ENCODE peak calls at places on chromosomes 5 and 9, in six cellular contexts. Q, I, H, F, T and C are unnamed samples. For H3K4me1, the result is how much of the 10 kb centered on the place peaks cover.

GRCh38 chr5:10233505-10233904 is 16.2 kb downstream of the ATPSCKMT start:
- DNase-seq in I (no peak), Q (peak), H (peak), F (peak), T (peak), C (peak)

GRCh38 chr9:95109456-95109855 is 208.1 kb downstream of the FANCC start:
- DNase-seq in T (no peak), Q (no peak), H (no peak), I (no peak), F (no peak), C (no peak)

GRCh38 chr5:123007292-123007691 is 29.2 kb downstream of the PPIC start:
- DNase-seq in I (no peak), T (peak), Q (no peak), F (no peak), H (no peak), C (no peak)

GRCh38 chr5:135052511-135053145 is 18.6 kb upstream of the PITX1 start:
- DNase-seq in I (no peak), T (no peak), F (no peak), H (no peak), Q (no peak), C (no peak)

GRCh38 chr9:137703842-137704508 is 85.2 kb downstream of the EHMT1 start:
- DNase-seq in T (no peak), I (no peak), F (no peak), H (no peak), Q (no peak), C (no peak)

GRCh38 chr5:76652809-76653414 is 29.7 kb upstream of the F2RL2 start:
- DNase-seq in F (no peak), Q (no peak), T (no peak), I (no peak), H (no peak), C (no peak)

GRCh38 chr9:31359071-31359470 is 1025.4 kb upstream of the ACO1 start:
- DNase-seq in T (no peak), Q (no peak), H (no peak), I (no peak), F (no peak), C (no peak)

GRCh38 chr9:120336021-120336752 is 243.8 kb downstream of the CDK5RAP2 start:
- DNase-seq in F (peak), I (peak), H (no peak), Q (no peak), T (no peak), C (no peak)

GRCh38 chr9:97577051-97577450 is 56.1 kb downstream of the TSTD2 start:
- DNase-seq in T (no peak), H (no peak), I (no peak), F (no peak), Q (no peak), C (no peak)

GRCh38 chr9:6843742-6844141 is 86.0 kb downstream of the KDM4C start:
- DNase-seq in H (no peak), T (no peak), I (no peak), F (no peak), Q (no peak), C (peak)

GRCh38 chr5:119828536-119828935 is 199.2 kb downstream of the FAM170A start:
- DNase-seq in Q (no peak), I (no peak), F (no peak), H (no peak), T (no peak), C (no peak)

GRCh38 chr5:179459771-179460170 is 90.6 kb upstream of the RUFY1 start:
- DNase-seq in T (no peak), Q (no peak), F (no peak), H (no peak), I (no peak), C (no peak)

GRCh38 chr9:14888857-14889256 is 21.4 kb downstream of the FREM1 start:
- DNase-seq in H (no peak), Q (no peak), I (no peak), F (no peak), T (no peak), C (no peak)

GRCh38 chr9:20015427-20015931 is 226.6 kb upstream of the SLC24A2 start:
- DNase-seq in H (no peak), I (no peak), F (no peak), Q (peak), T (no peak), C (no peak)

GRCh38 chr9:136984464-136985026 is 1.8 kb downstream of the LCNL1 start:
- DNase-seq in Q (no peak), T (no peak), F (no peak), I (peak), H (no peak), C (peak)

GRCh38 chr9:89674667-89675402 is 70.0 kb downstream of the GADD45G start:
- DNase-seq in F (no peak), Q (peak), H (peak), T (peak), I (no peak), C (peak)

GRCh38 chr5:168836603-168837245 is 257.6 kb upstream of the PANK3 start:
- DNase-seq in Q (no peak), T (no peak), F (no peak), I (no peak), H (no peak), C (no peak)

GRCh38 chr9:4504250-4504649 is 14.0 kb downstream of the SLC1A1 start:
- DNase-seq in Q (no peak), I (no peak), H (no peak), T (no peak), F (no peak), C (no peak)

GRCh38 chr5:2663489-2663888 is 88.0 kb downstream of the IRX2 start:
- DNase-seq in H (no peak), F (no peak), I (no peak), Q (no peak), T (no peak), C (no peak)

GRCh38 chr5:135458921-135459331 is 6.8 kb upstream of the TIFAB start:
- DNase-seq in Q (no peak), H (no peak), I (no peak), T (no peak), F (no peak), C (no peak)

GRCh38 chr5:165871279-165871678 is 2365.9 kb downstream of the MAT2B start:
- DNase-seq in T (no peak), I (no peak), Q (no peak), F (no peak), H (no peak), C (no peak)

GRCh38 chr5:159826351-159827222 is 89.7 kb upstream of the ADRA1B start:
- DNase-seq in H (no peak), F (peak), T (peak), I (no peak), Q (peak), C (no peak)

GRCh38 chr5:65461490-65461889 is 20.2 kb downstream of the ADAMTS6 start:
- DNase-seq in T (no peak), I (no peak), H (no peak), Q (no peak), F (no peak), C (no peak)

GRCh38 chr5:54360925-54361662 is 50.7 kb upstream of the ARL15 start:
- DNase-seq in Q (no peak), F (no peak), T (no peak), I (no peak), H (no peak), C (no peak)

GRCh38 chr5:54361683-54362411 is 51.5 kb upstream of the ARL15 start:
- DNase-seq in I (no peak), F (no peak), T (no peak), H (no peak), Q (no peak), C (no peak)

GRCh38 chr5:54362434-54362833 is 52.1 kb upstream of the ARL15 start:
- DNase-seq in H (no peak), T (no peak), I (no peak), F (no peak), Q (no peak), C (no peak)

GRCh38 chr5:54357371-54358058 is 47.1 kb upstream of the ARL15 start:
- DNase-seq in H (peak), F (no peak), Q (no peak), I (no peak), T (no peak), C (no peak)

GRCh38 chr5:54360089-54360488 is 49.7 kb upstream of the ARL15 start:
- DNase-seq in Q (no peak), H (no peak), I (no peak), T (peak), F (peak), C (peak)
- H3K9ac ChIP-seq in Q (no peak), H (peak), I (no peak), T (no peak), F (no peak), C (no peak)

GRCh38 chr5:151078490-151079262 is 2.2 kb downstream of the TNIP1 start:
- DNase-seq in Q (no peak), T (no peak), H (no peak), I (no peak), F (no peak), C (no peak)
- H3K4me1 ChIP-seq in Q (under half), T (under half), H (under half), I (under half), F (half or more), C (under half)

GRCh38 chr9:37290881-37291485 is 131.5 kb upstream of the GRHPR start:
- DNase-seq in F (peak), H (no peak), I (no peak), Q (no peak), T (no peak), C (no peak)

GRCh38 chr9:37290366-37290765 is 132.1 kb upstream of the GRHPR start:
- DNase-seq in T (no peak), F (no peak), H (no peak), I (no peak), Q (no peak), C (no peak)

GRCh38 chr9:37287317-37287716 is 135.2 kb upstream of the GRHPR start:
- DNase-seq in I (no peak), F (no peak), Q (no peak), H (no peak), T (no peak), C (no peak)

GRCh38 chr9:37286530-37287175 is 135.8 kb upstream of the GRHPR start:
- DNase-seq in T (no peak), I (no peak), H (no peak), F (no peak), Q (no peak), C (no peak)

GRCh38 chr9:37289631-37290030 is 132.9 kb upstream of the GRHPR start:
- DNase-seq in H (no peak), Q (no peak), F (no peak), I (no peak), T (no peak), C (no peak)
- H3K9ac ChIP-seq in H (no peak), Q (no peak), F (no peak), I (no peak), T (no peak), C (no peak)

GRCh38 chr9:129490583-129491485 is 130.1 kb downstream of the C9orf50 start:
- DNase-seq in T (no peak), I (no peak), F (no peak), H (no peak), Q (no peak), C (peak)

GRCh38 chr9:129493714-129494047 is 127.2 kb downstream of the C9orf50 start:
- DNase-seq in I (no peak), Q (no peak), T (no peak), H (no peak), F (no peak), C (no peak)

GRCh38 chr9:129489838-129490582 is 130.9 kb downstream of the C9orf50 start:
- DNase-seq in T (no peak), Q (no peak), I (no peak), F (no peak), H (no peak), C (no peak)

GRCh38 chr9:129493002-129493713 is 127.7 kb downstream of the C9orf50 start:
- DNase-seq in F (no peak), Q (no peak), H (no peak), T (no peak), I (no peak), C (peak)

DNA sequence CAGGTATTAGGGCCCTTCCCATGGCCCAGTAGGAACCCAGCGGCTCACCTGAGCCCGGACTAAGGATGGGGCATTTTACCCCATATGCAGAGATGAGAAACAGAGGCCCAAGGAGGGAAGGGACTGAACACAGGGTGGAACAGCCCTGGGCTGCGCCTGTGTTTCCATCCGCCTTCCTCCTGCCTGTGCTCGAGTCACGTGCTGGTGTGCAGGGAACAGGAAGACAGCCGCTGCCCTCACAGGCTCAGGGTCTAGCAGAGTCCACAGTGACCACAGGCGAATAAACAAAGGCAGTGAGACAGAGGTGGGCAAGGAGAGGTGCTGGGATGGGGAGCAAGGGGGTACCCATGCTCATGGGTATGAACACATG is 129.4 kb downstream of the C9orf50 start:
- DNase-seq in H (no peak), F (no peak), T (no peak), I (no peak), Q (no peak), C (peak)
- H3K4me1 ChIP-seq in H (half or more), F (under half), T (under half), I (under half), Q (half or more), C (under half)

GRCh38 chr5:77973253-77973609 is 197.1 kb upstream of the TBCA start:
- DNase-seq in I (no peak), T (peak), Q (no peak), H (no peak), F (no peak), C (peak)
- H3K9ac ChIP-seq in I (no peak), T (no peak), Q (no peak), H (no peak), F (no peak), C (no peak)

GRCh38 chr5:143064207-143064606 is 294.0 kb downstream of the ARHGAP26 start:
- DNase-seq in Q (no peak), I (no peak), H (no peak), F (peak), T (no peak), C (no peak)

GRCh38 chr5:143062379-143062778 is 292.2 kb downstream of the ARHGAP26 start:
- DNase-seq in T (no peak), H (no peak), I (no peak), Q (no peak), F (no peak), C (no peak)

GRCh38 chr5:143064661-143065060 is 294.5 kb downstream of the ARHGAP26 start:
- DNase-seq in F (no peak), I (no peak), Q (no peak), H (no peak), T (no peak), C (no peak)

GRCh38 chr5:143065185-143065584 is 295.0 kb downstream of the ARHGAP26 start:
- DNase-seq in T (no peak), I (no peak), F (no peak), Q (no peak), H (no peak), C (no peak)

DNA sequence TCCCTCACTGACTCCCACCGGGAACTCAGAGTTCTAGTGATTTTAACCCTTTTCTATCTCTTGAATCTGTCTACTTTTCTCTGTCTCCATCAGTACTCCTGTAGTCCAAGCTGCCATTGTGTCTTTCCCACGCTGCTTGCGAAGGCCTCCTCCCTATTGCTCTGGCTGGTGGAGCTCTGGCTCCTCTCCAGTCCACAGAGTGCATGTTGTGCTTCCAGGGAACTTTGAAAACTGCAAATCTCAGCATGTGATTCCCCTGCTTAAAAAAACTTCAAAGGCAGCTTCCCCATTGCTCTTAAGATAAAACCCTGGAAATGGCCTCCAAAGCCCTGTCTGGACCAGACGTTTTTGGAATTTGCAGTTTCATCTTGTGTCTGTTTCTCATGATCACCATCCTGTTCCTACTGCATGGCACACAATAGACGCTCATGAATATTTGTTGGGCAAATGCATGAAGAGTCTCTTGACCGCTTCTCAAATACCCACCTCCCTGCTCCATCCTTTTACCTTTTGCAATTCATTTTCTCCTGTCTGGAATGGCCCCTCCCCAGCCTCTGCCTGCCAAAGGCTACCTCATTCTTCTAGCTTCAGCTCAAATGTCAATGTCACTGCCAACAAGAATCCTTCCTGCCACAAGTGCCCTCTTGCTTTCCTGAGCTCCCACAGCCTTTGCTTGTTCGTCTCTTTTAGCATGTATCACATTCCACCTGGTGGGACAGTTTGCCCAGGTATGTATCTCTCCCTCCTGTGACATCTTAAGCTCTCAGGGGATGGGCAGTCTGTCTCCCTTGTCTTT is 293.2 kb downstream of the ARHGAP26 start:
- DNase-seq in Q (no peak), F (no peak), H (no peak), I (no peak), T (no peak), C (no peak)
- H3K4me1 ChIP-seq in Q (under half), F (half or more), H (under half), I (under half), T (under half), C (under half)

GRCh38 chr9:129038109-129038852 is 1.9 kb downstream of the MIGA2 start:
- DNase-seq in H (no peak), T (no peak), F (no peak), Q (no peak), I (no peak), C (no peak)
- H3K9ac ChIP-seq in H (no peak), T (no peak), F (no peak), Q (peak), I (no peak), C (no peak)

DNA sequence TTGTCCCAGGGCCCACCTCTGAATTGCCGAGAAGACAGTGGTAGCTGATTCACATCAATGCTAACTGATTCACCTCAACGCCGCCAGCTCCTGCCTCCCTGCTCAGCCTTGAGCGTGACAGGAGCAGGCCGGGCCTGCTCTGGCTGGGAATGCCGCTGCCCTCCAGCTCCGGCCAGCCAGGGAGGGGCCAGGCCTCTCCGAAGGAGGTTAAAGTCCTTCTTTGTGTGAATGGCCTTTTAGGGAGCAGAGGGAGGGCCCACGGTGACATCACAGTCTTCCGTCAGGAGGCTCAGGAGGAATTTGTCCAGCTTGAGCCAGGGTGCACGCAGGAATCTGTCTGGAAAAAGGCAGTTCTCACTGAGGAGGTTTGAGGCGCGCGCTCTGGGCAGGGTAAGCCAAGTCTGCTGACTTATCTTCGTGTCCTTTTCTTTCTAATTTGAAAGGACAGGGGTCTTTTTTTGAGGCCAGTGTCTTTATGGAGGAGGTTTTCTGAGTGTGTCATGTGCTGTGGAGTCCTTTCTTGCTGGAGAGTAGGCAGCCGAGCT is 82.7 kb downstream of the C9orf152 start:
- DNase-seq in I (peak), T (peak), Q (peak), H (no peak), F (peak), C (peak)
- H3K4me1 ChIP-seq in I (under half), T (under half), Q (under half), H (under half), F (half or more), C (under half)

GRCh38 chr9:114504341-114505186 is 709 bp downstream of the WHRN start:
- DNase-seq in F (peak), Q (no peak), I (peak), T (peak), H (peak), C (peak)

GRCh38 chr9:114503522-114504340 is 1.5 kb downstream of the WHRN start:
- DNase-seq in Q (no peak), T (peak), F (no peak), I (no peak), H (no peak), C (no peak)

GRCh38 chr9:114501786-114502682 is 3.2 kb downstream of the WHRN start:
- DNase-seq in T (peak), H (no peak), Q (peak), I (peak), F (peak), C (peak)

GRCh38 chr9:114500583-114501292 is 4.5 kb downstream of the WHRN start:
- DNase-seq in H (no peak), T (no peak), I (no peak), Q (no peak), F (no peak), C (no peak)

DNA sequence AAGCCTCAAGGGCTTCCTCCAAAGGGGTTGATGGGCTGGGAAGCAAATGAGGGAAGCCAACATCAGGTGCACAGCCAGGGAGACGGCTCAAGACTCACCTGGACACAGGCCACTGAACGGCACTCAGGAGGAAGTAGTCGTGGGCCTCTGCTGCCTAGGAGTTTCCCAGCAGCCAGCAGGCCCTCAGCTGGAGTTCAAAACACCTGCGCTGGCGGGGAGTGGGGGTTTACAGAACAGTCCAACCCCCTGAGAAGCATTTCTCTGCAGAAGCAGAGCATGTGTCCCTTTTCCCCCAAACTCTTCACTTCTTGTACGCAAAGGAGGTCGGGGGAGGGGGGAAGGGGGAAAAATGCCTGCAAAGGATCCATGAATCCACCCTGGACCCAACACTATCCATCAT is 2.3 kb downstream of the WHRN start:
- DNase-seq in T (no peak), F (no peak), Q (no peak), I (no peak), H (no peak), C (no peak)
- H3K9ac ChIP-seq in T (no peak), F (no peak), Q (peak), I (no peak), H (no peak), C (no peak)

DNA sequence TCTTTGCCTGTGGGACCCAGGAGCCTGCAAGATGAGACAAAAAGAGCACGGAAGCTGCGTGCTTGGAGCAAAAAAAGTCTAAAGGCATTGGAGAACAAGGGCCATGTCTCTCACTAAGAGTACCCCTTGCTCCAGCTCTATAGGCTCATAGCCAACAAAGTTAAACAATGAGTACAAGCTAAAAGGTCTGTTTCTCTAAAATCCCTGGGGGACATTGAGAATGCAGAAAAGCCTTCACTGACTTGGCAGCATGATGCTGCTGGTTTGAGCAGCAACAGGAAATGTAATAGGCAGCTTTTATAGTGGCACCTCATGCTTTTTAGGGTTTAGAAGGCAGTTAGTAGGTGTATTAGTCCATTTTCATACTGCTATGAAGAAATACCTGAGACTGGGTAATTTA is 287.5 kb downstream of the SMARCA2 start:
- DNase-seq in Q (no peak), I (peak), F (no peak), T (no peak), H (no peak), C (no peak)
- H3K4me1 ChIP-seq in Q (under half), I (under half), F (under half), T (under half), H (under half), C (under half)